ENCODE peak calls at places on chromosomes 2 and 18, in ten cellular contexts. X is amygdala; S is EH; Z is stimulated activated CD8-positive, alpha-beta memory T cell treated with anti-CD3 and anti-CD28 coated beads, Interleukin-7, amount 100 ng/mL, for 24 hours; E is progenitor cell of endocrine pancreas; T is T-helper 17 cell; J is ELR; R is lower leg skin; I is stimulated activated naive CD4-positive, alpha-beta T cell; K is choroid plexus epithelial cell. G is an unnamed sample.

GRCh38 chr2:189298481-189298880 is 118.9 kb upstream of the COL5A2 start:
- DNase-seq in X (no peak), S (peak; percentile 63), Z (no peak), E (no peak), T (no peak), J (peak; percentile 38), R (no peak), I (no peak), K (peak; percentile 38), G (no peak)

GRCh38 chr2:10947005-10947440 is 35.3 kb downstream of the KCNF1 start:
- DNase-seq in X (no peak), S (peak; percentile 49), Z (no peak), E (no peak), T (no peak), J (peak; percentile 61), R (no peak), I (no peak), K (peak; percentile 41), G (no peak)

GRCh38 chr2:28869494-28870145 is 489 bp downstream of the TRMT61B start:
- DNase-seq in X (no peak), S (peak; percentile 0), Z (no peak), E (peak; percentile 10), T (no peak), J (peak; percentile 73), R (peak; percentile 66), I (no peak), K (peak; percentile 21), G (no peak)

GRCh38 chr18:61394983-61395382 is 61.8 kb downstream of the CDH20 start:
- DNase-seq in X (no peak), S (peak; percentile 30), Z (no peak), E (no peak), T (no peak), J (no peak), R (no peak), I (no peak), K (peak; percentile 26), G (no peak)

GRCh38 chr2:85541262-85541661 is 2.3 kb downstream of the MAT2A start:
- DNase-seq in X (no peak), S (no peak), Z (no peak), E (no peak), T (no peak), J (no peak), R (no peak), I (no peak), K (no peak), G (no peak)

GRCh38 chr2:26144953-26145680 is 27.8 kb upstream of the GAREM2 start:
- DNase-seq in X (peak; percentile 43), S (peak; percentile 69), Z (peak; percentile 44), E (peak; percentile 43), T (peak; percentile 32), J (peak; percentile 72), R (peak; percentile 88), I (peak; percentile 36), K (peak; percentile 69), G (peak; percentile 38)

GRCh38 chr2:207163053-207163814 is 2.5 kb downstream of the KLF7 start:
- DNase-seq in X (no peak), S (peak; percentile 94), Z (no peak), E (no peak), T (no peak), J (peak; percentile 96), R (no peak), I (no peak), K (peak; percentile 94), G (no peak)

GRCh38 chr18:63586966-63587365 is at the start of gene SERPINB13:
- DNase-seq in X (no peak), S (no peak), Z (no peak), E (no peak), T (no peak), J (no peak), R (no peak), I (no peak), K (no peak), G (no peak)

GRCh38 chr2:38192976-38193375 is 117.0 kb upstream of the CYP1B1 start:
- DNase-seq in X (no peak), S (no peak), Z (no peak), E (no peak), T (no peak), J (no peak), R (no peak), I (no peak), K (no peak), G (no peak)

GRCh38 chr18:31555971-31556747 is 35.5 kb upstream of the TTR start:
- DNase-seq in X (no peak), S (peak; percentile 57), Z (peak; percentile 4), E (peak; percentile 20), T (no peak), J (peak; percentile 57), R (no peak), I (no peak), K (peak; percentile 88), G (no peak)

GRCh38 chr18:62510744-62511143 is 12.1 kb upstream of the ZCCHC2 start:
- DNase-seq in X (no peak), S (no peak), Z (no peak), E (no peak), T (no peak), J (no peak), R (no peak), I (no peak), K (no peak), G (no peak)

GRCh38 chr18:57095884-57096283 is 51.0 kb upstream of the BOD1L2 start:
- DNase-seq in X (no peak), S (no peak), Z (no peak), E (no peak), T (no peak), J (no peak), R (no peak), I (no peak), K (peak; percentile 37), G (no peak)

GRCh38 chr18:8525692-8526091 is 83.5 kb upstream of the RAB12 start:
- DNase-seq in X (no peak), S (no peak), Z (no peak), E (no peak), T (no peak), J (peak; percentile 15), R (no peak), I (no peak), K (no peak), G (no peak)

GRCh38 chr18:5455644-5456043 is 88.2 kb downstream of the EPB41L3 start:
- DNase-seq in X (no peak), S (no peak), Z (no peak), E (no peak), T (no peak), J (no peak), R (no peak), I (peak; percentile 30), K (peak; percentile 93), G (no peak)

GRCh38 chr18:49697757-49698595 is 115.4 kb downstream of the ACAA2 start:
- DNase-seq in X (no peak), S (peak; percentile 77), Z (no peak), E (no peak), T (no peak), J (no peak), R (peak; percentile 82), I (no peak), K (no peak), G (peak; percentile 21)

GRCh38 chr2:55957142-55957541 is 33.6 kb upstream of the EFEMP1 start:
- DNase-seq in X (no peak), S (no peak), Z (no peak), E (no peak), T (no peak), J (no peak), R (no peak), I (no peak), K (peak; percentile 28), G (no peak)

GRCh38 chr2:1818404-1818803 is 74.1 kb upstream of the PXDN start:
- DNase-seq in X (no peak), S (peak; percentile 20), Z (no peak), E (no peak), T (no peak), J (no peak), R (no peak), I (no peak), K (no peak), G (no peak)

GRCh38 chr2:205712983-205713531 is 30.8 kb downstream of the NRP2 start:
- DNase-seq in X (no peak), S (no peak), Z (no peak), E (no peak), T (no peak), J (no peak), R (no peak), I (no peak), K (peak; percentile 61), G (no peak)

GRCh38 chr2:77007668-77008067 is 514.5 kb downstream of the LRRTM4 start:
- DNase-seq in X (no peak), S (no peak), Z (no peak), E (no peak), T (no peak), J (no peak), R (no peak), I (no peak), K (no peak), G (no peak)

GRCh38 chr2:172889767-172890430 is 154.3 kb downstream of the RAPGEF4 start:
- DNase-seq in X (no peak), S (no peak), Z (no peak), E (no peak), T (no peak), J (no peak), R (no peak), I (no peak), K (no peak), G (no peak)

GRCh38 chr18:34773961-34774754 is 64.1 kb downstream of the DTNA start:
- DNase-seq in X (peak; percentile 56), S (peak; percentile 65), Z (no peak), E (no peak), T (no peak), J (no peak), R (no peak), I (no peak), K (peak; percentile 50), G (no peak)

GRCh38 chr2:141863964-141864363 is 266.9 kb downstream of the LRP1B start:
- DNase-seq in X (no peak), S (no peak), Z (no peak), E (no peak), T (no peak), J (no peak), R (no peak), I (no peak), K (no peak), G (no peak)

GRCh38 chr2:56250153-56250729 is 66.5 kb downstream of the CCDC85A start:
- DNase-seq in X (no peak), S (no peak), Z (no peak), E (no peak), T (no peak), J (no peak), R (no peak), I (no peak), K (no peak), G (no peak)

GRCh38 chr2:150624001-150624401 is 136.5 kb upstream of the RND3 start:
- DNase-seq in X (no peak), S (peak; percentile 44), Z (no peak), E (no peak), T (no peak), J (no peak), R (no peak), I (no peak), K (no peak), G (no peak)

GRCh38 chr2:118202707-118203303 is 114.5 kb downstream of the INSIG2 start:
- DNase-seq in X (no peak), S (peak; percentile 53), Z (no peak), E (peak; percentile 52), T (peak; percentile 34), J (peak; percentile 52), R (peak; percentile 87), I (peak; percentile 18), K (peak; percentile 74), G (peak; percentile 32)